ENCODE peak calls at places on chromosomes 4 and X, in six cellular contexts. U is endothelial cell of umbilical vein, H is Peyer's patch, A is tibial nerve, Z is suprapubic skin, T is stomach. F is an unnamed sample.

GRCh38 chrX:108167211-108167872 is 75.8 kb downstream of the ATG4A start:
- DNase-seq in U (peak; percentile 32), H (no peak), A (no peak), Z (no peak), T (no peak), F (no peak)

GRCh38 chr4:30802622-30803323 is 82.6 kb downstream of the PCDH7 start:
- DNase-seq in U (peak; percentile 75), H (no peak), A (no peak), Z (no peak), T (no peak), F (no peak)

GRCh38 chrX:109776986-109777385 is 43.9 kb upstream of the ACSL4 start:
- DNase-seq in U (no peak), H (no peak), A (no peak), Z (no peak), T (no peak), F (no peak)

GRCh38 chrX:135050603-135051002 is 1.3 kb downstream of the RTL8A start:
- DNase-seq in U (no peak), H (no peak), A (no peak), Z (no peak), T (no peak), F (no peak)

GRCh38 chr4:25421819-25422511 is 44.9 kb downstream of the ANAPC4 start:
- DNase-seq in U (no peak), H (no peak), A (no peak), Z (no peak), T (no peak), F (no peak)

GRCh38 chr4:184439856-184440592 is 34.3 kb downstream of the IRF2 start:
- DNase-seq in U (no peak), H (no peak), A (no peak), Z (no peak), T (peak; percentile 75), F (no peak)

GRCh38 chr4:121217385-121217784 is 53.3 kb upstream of the TNIP3 start:
- DNase-seq in U (no peak), H (no peak), A (no peak), Z (no peak), T (no peak), F (no peak)

GRCh38 chrX:87518504-87518903 is 902 bp downstream of the KLHL4 start:
- DNase-seq in U (peak; percentile 69), H (no peak), A (no peak), Z (no peak), T (no peak), F (no peak)

GRCh38 chr4:128289523-128290158 is 2.0 kb upstream of the PGRMC2 start:
- DNase-seq in U (no peak), H (no peak), A (no peak), Z (no peak), T (no peak), F (no peak)

GRCh38 chr4:22313974-22314373 is 201.9 kb downstream of the ADGRA3 start:
- DNase-seq in U (no peak), H (no peak), A (no peak), Z (no peak), T (no peak), F (no peak)

GRCh38 chr4:84901745-84902283 is 64.7 kb downstream of the WDFY3 start:
- DNase-seq in U (no peak), H (no peak), A (no peak), Z (no peak), T (no peak), F (no peak)

DNA sequence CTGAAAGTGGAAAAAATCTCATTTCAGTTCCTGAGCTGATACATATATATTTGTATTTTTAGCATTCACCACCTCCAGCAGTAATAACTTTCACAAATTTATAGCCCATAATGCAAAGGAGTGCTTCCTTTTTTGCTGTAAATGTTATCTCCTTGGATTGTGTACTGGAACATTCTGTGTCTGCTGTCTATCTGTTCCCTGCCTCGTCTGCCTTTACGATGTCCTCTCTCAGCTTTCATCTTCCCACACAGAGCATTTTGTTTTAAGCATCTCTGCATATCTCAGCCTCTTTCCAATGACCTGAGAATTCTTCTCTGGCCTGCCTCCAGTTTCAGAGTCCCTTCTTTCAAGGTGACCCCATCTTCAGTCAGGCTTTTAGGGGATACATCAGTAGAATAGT is 43.1 kb downstream of the GYG2 start:
- DNase-seq in U (no peak), H (no peak), A (no peak), Z (no peak), T (no peak), F (no peak)
- H3K27ac ChIP-seq in U (no peak overlapping the region), H (no peak overlapping the region), A (no peak overlapping the region), Z (no peak overlapping the region), T (no peak overlapping the region), F (no peak overlapping the region)

DNA sequence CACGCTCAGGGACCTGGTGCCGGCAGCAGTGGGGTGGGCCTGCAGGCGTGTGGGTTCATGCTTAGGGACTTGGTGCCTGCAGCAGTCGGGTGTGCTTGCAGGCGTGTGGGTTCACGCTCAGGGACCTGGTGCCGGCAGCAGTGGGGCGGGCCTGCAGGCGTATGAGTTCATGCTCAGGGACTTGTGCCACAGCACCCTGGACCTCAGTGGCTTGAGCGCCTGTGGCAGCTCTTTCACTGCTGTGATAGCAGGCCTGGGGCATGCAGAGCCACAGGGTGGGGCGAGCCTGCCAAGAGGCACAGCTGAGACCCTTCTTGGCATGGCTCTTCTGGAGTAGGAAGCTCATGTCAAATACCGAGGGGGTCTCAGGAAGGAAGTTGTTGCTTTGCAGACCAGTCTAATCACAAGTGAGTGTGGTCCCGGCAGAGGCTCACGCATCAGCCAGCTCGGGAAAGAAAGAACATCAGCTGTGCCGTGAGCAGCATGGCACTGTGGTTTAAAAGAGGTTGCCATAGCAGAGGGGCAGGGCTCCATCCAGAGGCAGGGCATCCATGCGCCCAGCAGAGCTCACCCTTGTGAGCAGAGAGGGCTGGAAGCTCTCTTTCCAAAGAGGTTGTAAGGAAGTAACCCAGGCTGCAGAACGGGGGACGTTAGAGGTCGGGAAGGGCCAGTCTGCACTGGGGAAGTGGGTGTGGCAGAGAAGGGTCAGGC is 21.0 kb downstream of the PIGG start:
- DNase-seq in U (no peak), H (no peak), A (no peak), Z (no peak), T (no peak), F (no peak)
- TF ChIP-seq POLR2A in U (no peak), H (no peak), A (no peak), Z (no peak), T (no peak), F (no peak)

GRCh38 chrX:25003066-25003849 is 12.5 kb downstream of the ARX start:
- DNase-seq in U (no peak), H (no peak), A (no peak), Z (no peak), T (no peak), F (no peak)

GRCh38 chrX:25004040-25004439 is 11.7 kb downstream of the ARX start:
- DNase-seq in U (no peak), H (no peak), A (no peak), Z (no peak), T (no peak), F (no peak)

GRCh38 chrX:25005034-25005381 is 10.8 kb downstream of the ARX start:
- DNase-seq in U (no peak), H (no peak), A (no peak), Z (no peak), T (no peak), F (no peak)

GRCh38 chrX:25005382-25006185 is 10.2 kb downstream of the ARX start:
- DNase-seq in U (no peak), H (no peak), A (no peak), Z (no peak), T (no peak), F (no peak)

GRCh38 chrX:25004485-25005032 is 11.2 kb downstream of the ARX start:
- DNase-seq in U (no peak), H (no peak), A (no peak), Z (no peak), T (no peak), F (no peak)
- H3K27me3 ChIP-seq in U (peaks cover 50% of the 10 kb centered on the region), H (peaks cover 8% of the 10 kb centered on the region), A (no peaks in the 10 kb centered on the region), Z (peaks cover 69% of the 10 kb centered on the region), T (peaks cover 70% of the 10 kb centered on the region), F (no peaks in the 10 kb centered on the region)

GRCh38 chrX:154355776-154356140 is 18.7 kb downstream of the FLNA start:
- DNase-seq in U (no peak), H (no peak), A (no peak), Z (no peak), T (no peak), F (no peak)
- H3K27ac ChIP-seq in U (no peak overlapping the region), H (no peak overlapping the region), A (no peak overlapping the region), Z (no peak overlapping the region), T (peak overlapping the region; percentile 53), F (no peak overlapping the region)

GRCh38 chrX:11423362-11423818 is 130.2 kb downstream of the AMELX start:
- DNase-seq in U (peak; percentile 15), H (no peak), A (no peak), Z (no peak), T (peak; percentile 29), F (no peak)
- TF ChIP-seq POLR2A in U (no peak), H (no peak), A (no peak), Z (no peak), T (no peak), F (no peak)

F was measured in uterus.